ENCODE peak calls at places on chromosomes 6 and 20, in five cellular contexts. L, B, U, G and N are unnamed samples.

GRCh38 chr6:111597687-111598086 is 8.0 kb downstream of the TRAF3IP2 start:
- DNase-seq in L (no peak), B (no peak), U (no peak), G (peak), N (no peak)

GRCh38 chr6:169326067-169326799 is 72.6 kb upstream of the THBS2 start:
- DNase-seq in L (peak), B (no peak), U (peak), G (peak), N (peak)

GRCh38 chr6:7742214-7742613 is 16.3 kb downstream of the BMP6 start:
- DNase-seq in L (no peak), B (no peak), U (no peak), G (no peak), N (no peak)

GRCh38 chr6:35485402-35485877 is 11.4 kb downstream of the TEAD3 start:
- DNase-seq in L (no peak), B (no peak), U (peak), G (peak), N (no peak)

GRCh38 chr20:11247059-11247630 is 573.3 kb upstream of the JAG1 start:
- DNase-seq in L (no peak), B (no peak), U (no peak), G (no peak), N (no peak)

GRCh38 chr20:25196701-25197120 is 1.2 kb downstream of the ENTPD6 start:
- DNase-seq in L (no peak), B (no peak), U (no peak), G (no peak), N (no peak)

GRCh38 chr20:62737971-62738881 is 29.6 kb downstream of the NTSR1 start:
- DNase-seq in L (no peak), B (no peak), U (no peak), G (no peak), N (no peak)

GRCh38 chr6:99618649-99619408 is 12.2 kb downstream of the PRDM13 start:
- DNase-seq in L (no peak), B (no peak), U (no peak), G (no peak), N (no peak)

GRCh38 chr6:109002100-109002697 is 92.4 kb downstream of the SESN1 start:
- DNase-seq in L (no peak), B (peak), U (no peak), G (peak), N (no peak)

GRCh38 chr6:5471637-5472430 is 210.5 kb downstream of the FARS2 start:
- DNase-seq in L (peak), B (no peak), U (no peak), G (no peak), N (no peak)